ENCODE peak calls at places on chromosomes 7 and 10, in five cellular contexts. One of them, this sample, is unnamed.

GRCh38 chr7:105277341-105277740 is 111.4 kb downstream of the SRPK2 start:
- DNase-seq in GM03348: no peak
- DNase-seq in HT1080: peak; percentile 29
- DNase-seq in coronary artery: no peak
- DNase-seq in activated gamma-delta T cell treated with anti-CD3 and anti-CD28 coated beads, Interleukin-2, amount 50 U/mL, for 16 hours: no peak
- DNase-seq in this sample: no peak

GRCh38 chr7:5636446-5636835 is 145.0 kb downstream of the RNF216 start:
- DNase-seq in GM03348: no peak
- DNase-seq in HT1080: no peak
- DNase-seq in coronary artery: no peak
- DNase-seq in activated gamma-delta T cell treated with anti-CD3 and anti-CD28 coated beads, Interleukin-2, amount 50 U/mL, for 16 hours: no peak
- DNase-seq in this sample: no peak

GRCh38 chr7:45662018-45662417 is 87.8 kb downstream of the ADCY1 start:
- DNase-seq in GM03348: no peak
- DNase-seq in HT1080: no peak
- DNase-seq in coronary artery: no peak
- DNase-seq in activated gamma-delta T cell treated with anti-CD3 and anti-CD28 coated beads, Interleukin-2, amount 50 U/mL, for 16 hours: no peak
- DNase-seq in this sample: no peak

GRCh38 chr10:126373982-126374381 is 14.3 kb downstream of the ADAM12 start:
- DNase-seq in GM03348: no peak
- DNase-seq in HT1080: peak; percentile 74
- DNase-seq in coronary artery: no peak
- DNase-seq in activated gamma-delta T cell treated with anti-CD3 and anti-CD28 coated beads, Interleukin-2, amount 50 U/mL, for 16 hours: no peak
- DNase-seq in this sample: no peak

GRCh38 chr10:112689327-112689726 is 242.3 kb downstream of the VTI1A start:
- DNase-seq in GM03348: peak; percentile 49
- DNase-seq in HT1080: peak; percentile 6
- DNase-seq in coronary artery: no peak
- DNase-seq in activated gamma-delta T cell treated with anti-CD3 and anti-CD28 coated beads, Interleukin-2, amount 50 U/mL, for 16 hours: no peak
- DNase-seq in this sample: no peak

GRCh38 chr7:104272767-104273384 is 55.5 kb upstream of the LHFPL3 start:
- DNase-seq in GM03348: peak; percentile 43
- DNase-seq in HT1080: peak; percentile 46
- DNase-seq in coronary artery: no peak
- DNase-seq in activated gamma-delta T cell treated with anti-CD3 and anti-CD28 coated beads, Interleukin-2, amount 50 U/mL, for 16 hours: no peak
- DNase-seq in this sample: no peak

GRCh38 chr10:36351159-36351558 is 709.1 kb upstream of the FZD8 start:
- DNase-seq in GM03348: no peak
- DNase-seq in HT1080: no peak
- DNase-seq in coronary artery: no peak
- DNase-seq in activated gamma-delta T cell treated with anti-CD3 and anti-CD28 coated beads, Interleukin-2, amount 50 U/mL, for 16 hours: no peak
- DNase-seq in this sample: no peak

GRCh38 chr7:18786196-18786727 is 290.7 kb downstream of the HDAC9 start:
- DNase-seq in GM03348: no peak
- DNase-seq in HT1080: no peak
- DNase-seq in coronary artery: no peak
- DNase-seq in activated gamma-delta T cell treated with anti-CD3 and anti-CD28 coated beads, Interleukin-2, amount 50 U/mL, for 16 hours: no peak
- DNase-seq in this sample: no peak

GRCh38 chr7:92769844-92770243 is 66.5 kb downstream of the CDK6 start:
- DNase-seq in GM03348: no peak
- DNase-seq in HT1080: no peak
- DNase-seq in coronary artery: no peak
- DNase-seq in activated gamma-delta T cell treated with anti-CD3 and anti-CD28 coated beads, Interleukin-2, amount 50 U/mL, for 16 hours: no peak
- DNase-seq in this sample: no peak

GRCh38 chr7:32070406-32071360 is at the start of gene PDE1C:
- DNase-seq in GM03348: peak; percentile 64
- DNase-seq in HT1080: no peak
- DNase-seq in coronary artery: no peak
- DNase-seq in activated gamma-delta T cell treated with anti-CD3 and anti-CD28 coated beads, Interleukin-2, amount 50 U/mL, for 16 hours: no peak
- DNase-seq in this sample: no peak

GRCh38 chr7:131692131-131692960 is 135.9 kb upstream of the PODXL start:
- DNase-seq in GM03348: peak; percentile 89
- DNase-seq in HT1080: peak; percentile 62
- DNase-seq in coronary artery: no peak
- DNase-seq in activated gamma-delta T cell treated with anti-CD3 and anti-CD28 coated beads, Interleukin-2, amount 50 U/mL, for 16 hours: no peak
- DNase-seq in this sample: no peak

GRCh38 chr7:141286522-141286921 is 212.7 kb downstream of the TMEM178B start:
- DNase-seq in GM03348: no peak
- DNase-seq in HT1080: no peak
- DNase-seq in coronary artery: no peak
- DNase-seq in activated gamma-delta T cell treated with anti-CD3 and anti-CD28 coated beads, Interleukin-2, amount 50 U/mL, for 16 hours: no peak
- DNase-seq in this sample: no peak

GRCh38 chr10:99888623-99889022 is 106.2 kb downstream of the ABCC2 start:
- DNase-seq in GM03348: peak; percentile 63
- DNase-seq in HT1080: no peak
- DNase-seq in coronary artery: no peak
- DNase-seq in activated gamma-delta T cell treated with anti-CD3 and anti-CD28 coated beads, Interleukin-2, amount 50 U/mL, for 16 hours: no peak
- DNase-seq in this sample: no peak

GRCh38 chr7:41870505-41871138 is 167.7 kb upstream of the INHBA start:
- DNase-seq in GM03348: no peak
- DNase-seq in HT1080: no peak
- DNase-seq in coronary artery: no peak
- DNase-seq in activated gamma-delta T cell treated with anti-CD3 and anti-CD28 coated beads, Interleukin-2, amount 50 U/mL, for 16 hours: no peak
- DNase-seq in this sample: no peak

GRCh38 chr7:486216-486743 is 33.4 kb downstream of the PDGFA start:
- DNase-seq in GM03348: no peak
- DNase-seq in HT1080: no peak
- DNase-seq in coronary artery: no peak
- DNase-seq in activated gamma-delta T cell treated with anti-CD3 and anti-CD28 coated beads, Interleukin-2, amount 50 U/mL, for 16 hours: no peak
- DNase-seq in this sample: no peak

GRCh38 chr10:128152741-128153583 is 26.7 kb upstream of the MKI67 start:
- DNase-seq in GM03348: no peak
- DNase-seq in HT1080: no peak
- DNase-seq in coronary artery: no peak
- DNase-seq in activated gamma-delta T cell treated with anti-CD3 and anti-CD28 coated beads, Interleukin-2, amount 50 U/mL, for 16 hours: no peak
- DNase-seq in this sample: no peak

GRCh38 chr7:143884978-143885559 is 16.9 kb downstream of the TCAF1 start:
- DNase-seq in GM03348: peak; percentile 91
- DNase-seq in HT1080: no peak
- DNase-seq in coronary artery: no peak
- DNase-seq in activated gamma-delta T cell treated with anti-CD3 and anti-CD28 coated beads, Interleukin-2, amount 50 U/mL, for 16 hours: no peak
- DNase-seq in this sample: no peak

GRCh38 chr10:31166606-31167005 is 134.9 kb upstream of the ZNF438 start:
- DNase-seq in GM03348: no peak
- DNase-seq in HT1080: no peak
- DNase-seq in coronary artery: no peak
- DNase-seq in activated gamma-delta T cell treated with anti-CD3 and anti-CD28 coated beads, Interleukin-2, amount 50 U/mL, for 16 hours: no peak
- DNase-seq in this sample: no peak

GRCh38 chr10:3421537-3422257 is 249.1 kb upstream of the PITRM1 start:
- DNase-seq in GM03348: no peak
- DNase-seq in HT1080: no peak
- DNase-seq in coronary artery: no peak
- DNase-seq in activated gamma-delta T cell treated with anti-CD3 and anti-CD28 coated beads, Interleukin-2, amount 50 U/mL, for 16 hours: no peak
- DNase-seq in this sample: no peak

GRCh38 chr7:130628901-130629300 is 39.6 kb downstream of the COPG2 start:
- DNase-seq in GM03348: no peak
- DNase-seq in HT1080: no peak
- DNase-seq in coronary artery: no peak
- DNase-seq in activated gamma-delta T cell treated with anti-CD3 and anti-CD28 coated beads, Interleukin-2, amount 50 U/mL, for 16 hours: no peak
- DNase-seq in this sample: no peak

GRCh38 chr10:96319754-96320514 is 15.7 kb downstream of the DNTT start:
- DNase-seq in GM03348: no peak
- DNase-seq in HT1080: peak; percentile 7
- DNase-seq in coronary artery: no peak
- DNase-seq in activated gamma-delta T cell treated with anti-CD3 and anti-CD28 coated beads, Interleukin-2, amount 50 U/mL, for 16 hours: no peak
- DNase-seq in this sample: no peak

GRCh38 chr7:3243256-3243655 is 57.8 kb upstream of the SDK1 start:
- DNase-seq in GM03348: no peak
- DNase-seq in HT1080: no peak
- DNase-seq in coronary artery: no peak
- DNase-seq in activated gamma-delta T cell treated with anti-CD3 and anti-CD28 coated beads, Interleukin-2, amount 50 U/mL, for 16 hours: no peak
- DNase-seq in this sample: no peak

GRCh38 chr7:46681865-46682503 is 760.9 kb upstream of the IGFBP3 start:
- DNase-seq in GM03348: no peak
- DNase-seq in HT1080: no peak
- DNase-seq in coronary artery: no peak
- DNase-seq in activated gamma-delta T cell treated with anti-CD3 and anti-CD28 coated beads, Interleukin-2, amount 50 U/mL, for 16 hours: no peak
- DNase-seq in this sample: no peak

GRCh38 chr10:80046629-80047441 is 31.6 kb upstream of the TMEM254 start:
- DNase-seq in GM03348: peak; percentile 87
- DNase-seq in HT1080: peak; percentile 52
- DNase-seq in coronary artery: no peak
- DNase-seq in activated gamma-delta T cell treated with anti-CD3 and anti-CD28 coated beads, Interleukin-2, amount 50 U/mL, for 16 hours: peak; percentile 61
- DNase-seq in this sample: peak; percentile 45

GRCh38 chr7:39621784-39622411 is 1.5 kb upstream of the RALA start:
- DNase-seq in GM03348: no peak
- DNase-seq in HT1080: peak; percentile 63
- DNase-seq in coronary artery: no peak
- DNase-seq in activated gamma-delta T cell treated with anti-CD3 and anti-CD28 coated beads, Interleukin-2, amount 50 U/mL, for 16 hours: no peak
- DNase-seq in this sample: no peak

GRCh38 chr10:102420443-102420809 is 210 bp upstream of the FBXL15 start:
- DNase-seq in GM03348: no peak
- DNase-seq in HT1080: no peak
- DNase-seq in coronary artery: no peak
- DNase-seq in activated gamma-delta T cell treated with anti-CD3 and anti-CD28 coated beads, Interleukin-2, amount 50 U/mL, for 16 hours: no peak
- DNase-seq in this sample: peak; percentile 60

GRCh38 chr7:103660455-103661371 is 214.7 kb upstream of the SLC26A5 start:
- DNase-seq in GM03348: peak; percentile 14
- DNase-seq in HT1080: peak; percentile 76
- DNase-seq in coronary artery: no peak
- DNase-seq in activated gamma-delta T cell treated with anti-CD3 and anti-CD28 coated beads, Interleukin-2, amount 50 U/mL, for 16 hours: no peak
- DNase-seq in this sample: no peak

GRCh38 chr7:146090023-146090645 is 26.5 kb upstream of the CNTNAP2 start:
- DNase-seq in GM03348: peak; percentile 22
- DNase-seq in HT1080: peak; percentile 51
- DNase-seq in coronary artery: no peak
- DNase-seq in activated gamma-delta T cell treated with anti-CD3 and anti-CD28 coated beads, Interleukin-2, amount 50 U/mL, for 16 hours: no peak
- DNase-seq in this sample: no peak

GRCh38 chr7:6221340-6222319 is 50.8 kb downstream of the CYTH3 start:
- DNase-seq in GM03348: no peak
- DNase-seq in HT1080: no peak
- DNase-seq in coronary artery: no peak
- DNase-seq in activated gamma-delta T cell treated with anti-CD3 and anti-CD28 coated beads, Interleukin-2, amount 50 U/mL, for 16 hours: peak; percentile 35
- DNase-seq in this sample: peak; percentile 20

GRCh38 chr7:45267262-45267661 is 109.7 kb downstream of the RAMP3 start:
- DNase-seq in GM03348: no peak
- DNase-seq in HT1080: no peak
- DNase-seq in coronary artery: no peak
- DNase-seq in activated gamma-delta T cell treated with anti-CD3 and anti-CD28 coated beads, Interleukin-2, amount 50 U/mL, for 16 hours: no peak
- DNase-seq in this sample: no peak

This sample was measured in activated T-helper 9 cell treated with anti-CD3 and anti-CD28 coated beads, Interleukin-2, amount 50 U/mL, for 16 hours.